ENCODE peak calls at places on chromosomes 16 and 17, in five cellular contexts. S is AG09309, F is SHP77, C is stromal cell of bone marrow, X is uterus. M is an unnamed sample.

GRCh38 chr17:49193513-49194296 is 16.7 kb downstream of the GNGT2 start:
- DNase-seq in X (peak), C (peak), F (peak), S (no peak), M (peak)

GRCh38 chr16:57115504-57116182 is 23.3 kb downstream of the CPNE2 start:
- DNase-seq in X (no peak), F (no peak), C (no peak), S (no peak), M (no peak)

GRCh38 chr17:6507535-6507934 is 48.8 kb downstream of the PITPNM3 start:
- DNase-seq in S (peak), X (peak), C (peak), F (no peak), M (no peak)

GRCh38 chr17:67312265-67312664 is 54.1 kb downstream of the PSMD12 start:
- DNase-seq in S (no peak), C (no peak), X (no peak), F (no peak), M (no peak)

GRCh38 chr16:83953796-83954576 is 946 bp downstream of the OSGIN1 start:
- DNase-seq in X (no peak), C (no peak), S (no peak), F (peak), M (peak)

GRCh38 chr17:36743130-36743529 is 141.7 kb downstream of the MRM1 start:
- DNase-seq in F (no peak), S (no peak), C (no peak), X (no peak), M (no peak)

GRCh38 chr17:2137342-2138098 is 82.6 kb downstream of the HIC1 start:
- DNase-seq in S (peak), X (peak), C (no peak), F (no peak), M (peak)

GRCh38 chr16:28935924-28936783 is 4.4 kb downstream of the CD19 start:
- DNase-seq in X (peak), C (peak), F (peak), S (no peak), M (peak)

GRCh38 chr17:74085434-74085833 is 118.0 kb upstream of the RPL38 start:
- DNase-seq in F (peak), C (no peak), X (no peak), S (no peak), M (peak)

GRCh38 chr17:77924757-77925336 is 33.7 kb upstream of the TNRC6C start:
- DNase-seq in C (peak), F (no peak), X (no peak), S (no peak), M (no peak)

GRCh38 chr17:32253117-32253611 is 12.5 kb upstream of the RHBDL3 start:
- DNase-seq in F (peak), X (peak), C (peak), S (no peak), M (peak)

GRCh38 chr17:36722121-36722902 is 120.9 kb downstream of the MRM1 start:
- DNase-seq in X (peak), F (peak), C (no peak), S (no peak), M (peak)

GRCh38 chr16:66728117-66728787 is 23.2 kb downstream of the DYNC1LI2 start:
- DNase-seq in S (peak), F (peak), C (peak), X (peak), M (peak)

GRCh38 chr16:14307623-14308356 is 236.7 kb downstream of the MRTFB start:
- DNase-seq in X (no peak), F (no peak), C (peak), S (no peak), M (no peak)

GRCh38 chr17:73593249-73593965 is 50.8 kb downstream of the SDK2 start:
- DNase-seq in X (no peak), F (no peak), C (no peak), S (no peak), M (no peak)

GRCh38 chr17:4101799-4102405 is 40.9 kb downstream of the ZZEF1 start:
- DNase-seq in C (no peak), S (no peak), F (no peak), X (no peak), M (no peak)

GRCh38 chr16:53881371-53881770 is 177.4 kb downstream of the FTO start:
- DNase-seq in S (peak), C (peak), F (no peak), X (no peak), M (no peak)

GRCh38 chr17:77381185-77381700 is 240.5 kb downstream of the SEC14L1 start:
- DNase-seq in C (no peak), F (no peak), X (no peak), S (no peak), M (no peak)

GRCh38 chr17:56679148-56679766 is 85.8 kb downstream of the NOG start:
- DNase-seq in S (no peak), F (no peak), C (no peak), X (no peak), M (peak)

GRCh38 chr16:66972983-66973382 is 11.9 kb downstream of the CES3 start:
- DNase-seq in X (no peak), F (no peak), C (no peak), S (no peak), M (no peak)

GRCh38 chr16:49859139-49859947 is 3.4 kb upstream of the ZNF423 start:
- DNase-seq in S (no peak), C (no peak), X (peak), F (no peak), M (no peak)

GRCh38 chr17:68424861-68425260 is 32.4 kb downstream of the WIPI1 start:
- DNase-seq in S (no peak), F (no peak), X (no peak), C (no peak), M (no peak)

GRCh38 chr17:47423406-47424295 is 99.9 kb downstream of the EFCAB13 start:
- DNase-seq in S (no peak), C (no peak), F (no peak), X (no peak), M (no peak)

GRCh38 chr17:18139949-18140348 is 31.4 kb downstream of the MYO15A start:
- DNase-seq in X (no peak), F (peak), S (no peak), C (no peak), M (no peak)

GRCh38 chr16:11990672-11991390 is 14.3 kb downstream of the SNX29 start:
- DNase-seq in S (no peak), X (no peak), C (no peak), F (no peak), M (no peak)

GRCh38 chr17:33328129-33328528 is 35.0 kb upstream of the ASIC2 start:
- DNase-seq in S (no peak), X (no peak), C (no peak), F (no peak), M (peak)

GRCh38 chr16:66928702-66929388 is 3.5 kb upstream of the RRAD start:
- DNase-seq in F (no peak), X (no peak), S (no peak), C (no peak), M (peak)

GRCh38 chr16:951660-952301 is 19.0 kb downstream of the LMF1 start:
- DNase-seq in C (no peak), S (no peak), X (no peak), F (no peak), M (no peak)

GRCh38 chr17:80930335-80931040 is 61.2 kb upstream of the CHMP6 start:
- DNase-seq in C (no peak), S (no peak), F (no peak), X (no peak), M (no peak)

GRCh38 chr17:80950466-80951120 is 41.0 kb upstream of the CHMP6 start:
- DNase-seq in S (no peak), F (no peak), X (no peak), C (no peak), M (no peak)

GRCh38 chr16:49489686-49490320 is 116.2 kb downstream of the C16orf78 start:
- DNase-seq in F (no peak), S (no peak), C (no peak), X (no peak), M (no peak)

GRCh38 chr16:1159973-1160772 is 7.3 kb downstream of the CACNA1H start:
- DNase-seq in F (peak), S (no peak), C (no peak), X (peak), M (no peak)

GRCh38 chr17:79754359-79754758 is 23.6 kb upstream of the CBX2 start:
- DNase-seq in X (no peak), F (no peak), S (no peak), C (no peak), M (no peak)

GRCh38 chr17:58513913-58514794 is at the start of gene MTMR4:
- DNase-seq in F (peak), S (no peak), X (peak), C (peak), M (peak)

GRCh38 chr17:67559381-67559966 is 158.3 kb upstream of the NOL11 start:
- DNase-seq in F (no peak), C (no peak), S (no peak), X (no peak), M (no peak)

GRCh38 chr16:71383054-71383773 is 24.7 kb downstream of the CALB2 start:
- DNase-seq in S (peak), C (no peak), F (no peak), X (no peak), M (peak)

M was measured in NAMALWA.